ENCODE peak calls at places on chromosomes 7 and 10, in ten cellular contexts. C is right atrium auricular region; S is neural progenitor cell; I is PC-9; K is effector memory CD4-positive, alpha-beta T cell; P is AG04450; Z is Karpas-422; O is transverse colon; M is tibial artery; F is pancreas. V is an unnamed sample.

GRCh38 chr7:25846722-25847121 is 305.3 kb upstream of the NFE2L3 start:
- DNase-seq in S (no peak), Z (no peak), I (no peak), O (peak), P (peak), F (peak), K (no peak), C (peak), M (peak), V (no peak)

GRCh38 chr7:20246236-20246635 is 29.1 kb upstream of the MACC1 start:
- DNase-seq in I (no peak), P (no peak), C (no peak), F (no peak), Z (no peak), S (no peak), K (no peak), O (no peak), M (no peak), V (no peak)

GRCh38 chr7:72444023-72444776 is 32.1 kb upstream of the CALN1 start:
- DNase-seq in Z (peak), P (no peak), M (no peak), S (no peak), K (no peak), O (no peak), I (no peak), F (no peak), C (no peak), V (no peak)

GRCh38 chr10:69216577-69217118 is 3.5 kb upstream of the HKDC1 start:
- DNase-seq in F (no peak), P (no peak), M (no peak), S (no peak), I (no peak), O (no peak), C (no peak), K (no peak), Z (no peak), V (no peak)

GRCh38 chr10:120456143-120456625 is 843 bp upstream of the PLPP4 start:
- DNase-seq in P (no peak), C (no peak), I (no peak), M (no peak), K (no peak), O (no peak), Z (no peak), S (peak), F (peak), V (no peak)

GRCh38 chr10:43218206-43218950 is 48.5 kb downstream of the RASGEF1A start:
- DNase-seq in Z (no peak), M (no peak), P (no peak), O (no peak), C (no peak), S (no peak), I (peak), K (no peak), F (peak), V (no peak)

GRCh38 chr10:17240617-17241016 is 12.6 kb downstream of the VIM start:
- DNase-seq in I (no peak), S (no peak), F (no peak), Z (no peak), P (no peak), M (no peak), C (no peak), K (no peak), O (no peak), V (no peak)

GRCh38 chr10:24202181-24202570 is 6.8 kb upstream of the KIAA1217 start:
- DNase-seq in Z (no peak), M (no peak), C (no peak), F (peak), S (peak), O (peak), I (no peak), K (no peak), P (no peak), V (no peak)

GRCh38 chr7:17405786-17406185 is 107.3 kb downstream of the AHR start:
- DNase-seq in C (no peak), I (peak), K (no peak), Z (no peak), P (peak), O (no peak), M (no peak), F (no peak), S (no peak), V (peak)

GRCh38 chr10:132577350-132578005 is 39.9 kb downstream of the INPP5A start:
- DNase-seq in S (peak), O (no peak), F (peak), P (no peak), K (no peak), M (no peak), C (peak), Z (no peak), I (no peak), V (no peak)

GRCh38 chr7:118053353-118053752 is 130.6 kb upstream of the LSM8 start:
- DNase-seq in I (no peak), Z (no peak), P (no peak), C (no peak), K (no peak), F (no peak), O (no peak), M (no peak), S (no peak), V (no peak)

GRCh38 chr7:79930604-79931003 is 204.0 kb upstream of the GNAI1 start:
- DNase-seq in K (no peak), Z (no peak), I (no peak), C (no peak), F (no peak), P (no peak), O (no peak), M (no peak), S (no peak), V (no peak)

GRCh38 chr10:77501152-77501845 is 136.3 kb downstream of the KCNMA1 start:
- DNase-seq in Z (no peak), O (no peak), F (no peak), K (no peak), P (peak), S (no peak), C (no peak), I (no peak), M (peak), V (peak)

GRCh38 chr10:93473804-93474472 is 8.2 kb downstream of the MYOF start:
- DNase-seq in P (no peak), S (no peak), I (no peak), O (no peak), C (no peak), F (no peak), K (no peak), Z (no peak), M (no peak), V (no peak)

GRCh38 chr10:93473161-93473560 is 9.0 kb downstream of the MYOF start:
- DNase-seq in I (no peak), O (no peak), S (no peak), M (no peak), P (no peak), F (no peak), K (no peak), Z (no peak), C (no peak), V (no peak)

GRCh38 chr10:93468532-93469213 is 13.5 kb downstream of the MYOF start:
- DNase-seq in K (no peak), Z (no peak), O (no peak), M (no peak), F (no peak), C (no peak), S (no peak), P (peak), I (peak), V (peak)

GRCh38 chr10:93469454-93469853 is 12.7 kb downstream of the MYOF start:
- DNase-seq in M (no peak), Z (no peak), S (no peak), I (no peak), F (no peak), O (no peak), P (no peak), K (no peak), C (no peak), V (no peak)

DNA sequence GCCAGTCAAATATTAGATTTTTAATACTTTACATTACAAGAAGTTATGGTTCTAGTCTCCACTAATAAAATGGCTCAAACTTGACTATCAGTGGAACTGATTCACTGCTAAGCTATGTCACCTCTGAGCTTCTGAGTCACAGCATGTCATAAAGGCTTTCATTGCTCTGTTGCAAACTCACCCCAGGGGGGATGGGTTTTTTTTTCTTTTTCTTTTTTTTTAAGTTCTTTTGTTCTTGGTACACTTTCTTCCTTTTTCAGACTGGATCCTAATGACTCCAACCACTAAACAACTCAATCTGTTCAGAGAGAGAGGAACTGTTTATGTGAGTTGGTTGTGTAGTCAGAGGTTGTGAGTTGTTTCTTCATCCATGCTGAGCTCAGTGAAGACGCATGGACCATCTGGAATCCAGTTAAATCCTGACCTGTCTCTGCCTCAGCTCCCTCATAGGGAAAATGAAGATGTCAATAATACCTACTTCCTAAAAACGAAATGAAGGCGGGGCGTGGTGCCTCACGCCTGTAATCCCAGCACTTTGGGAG is 11.0 kb downstream of the MYOF start:
- DNase-seq in F (no peak), P (peak), S (no peak), C (no peak), M (no peak), I (no peak), K (no peak), O (no peak), Z (no peak), V (peak)
- H3K27ac ChIP-seq in F (no peak), P (peak), S (no peak), C (peak), M (peak), I (peak), K (no peak), O (peak), Z (no peak), V (peak)

DNA sequence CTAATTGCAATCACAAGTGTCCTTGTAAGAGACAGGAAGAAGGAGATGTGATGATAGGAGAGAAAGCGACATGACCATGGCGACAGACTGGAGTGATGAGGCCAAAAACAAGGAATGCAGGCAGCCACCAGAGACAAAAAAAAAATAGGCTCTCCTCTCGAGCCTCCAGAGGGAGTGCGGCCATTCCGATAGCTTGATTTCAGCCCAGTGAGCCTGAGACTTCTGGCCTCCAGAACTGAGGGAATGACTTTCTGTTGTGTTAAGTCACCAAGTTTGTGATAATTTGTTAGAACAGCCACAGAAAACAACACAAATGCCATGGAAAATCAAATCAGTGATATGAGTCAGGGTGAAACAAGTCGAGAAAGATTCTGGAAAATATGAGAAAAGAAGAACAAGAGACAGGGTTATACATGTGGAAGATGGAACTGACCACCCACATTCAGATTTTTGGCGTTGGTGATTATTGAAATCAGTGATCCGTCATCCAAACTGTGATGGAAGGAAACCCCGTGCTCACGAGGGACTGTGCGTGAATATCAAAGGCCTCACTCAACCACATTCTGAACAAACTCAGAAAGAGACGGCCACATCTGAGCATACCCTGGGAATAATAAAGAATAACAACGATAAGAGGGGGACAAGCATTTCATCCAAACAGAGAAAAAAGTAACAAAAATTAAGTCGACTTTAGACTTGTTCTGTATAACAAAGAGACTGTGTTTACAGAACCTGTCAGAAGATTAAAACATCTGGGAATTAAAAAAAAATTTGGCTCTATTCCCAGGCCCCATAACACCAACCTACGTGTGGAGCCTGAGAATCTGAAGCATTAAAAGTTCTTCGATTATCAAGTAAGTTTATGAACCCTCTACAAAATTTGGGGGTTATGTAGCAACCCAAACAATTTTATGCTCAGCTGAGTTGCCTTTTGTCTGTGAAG is 72.1 kb downstream of the EEPD1 start:
- DNase-seq in I (no peak), P (no peak), M (no peak), F (no peak), S (no peak), C (no peak), O (no peak), Z (no peak), K (no peak), V (no peak)
- H3K27ac ChIP-seq in I (no peak), P (peak), M (no peak), F (no peak), S (no peak), C (no peak), O (peak), Z (no peak), K (no peak), V (no peak)

DNA sequence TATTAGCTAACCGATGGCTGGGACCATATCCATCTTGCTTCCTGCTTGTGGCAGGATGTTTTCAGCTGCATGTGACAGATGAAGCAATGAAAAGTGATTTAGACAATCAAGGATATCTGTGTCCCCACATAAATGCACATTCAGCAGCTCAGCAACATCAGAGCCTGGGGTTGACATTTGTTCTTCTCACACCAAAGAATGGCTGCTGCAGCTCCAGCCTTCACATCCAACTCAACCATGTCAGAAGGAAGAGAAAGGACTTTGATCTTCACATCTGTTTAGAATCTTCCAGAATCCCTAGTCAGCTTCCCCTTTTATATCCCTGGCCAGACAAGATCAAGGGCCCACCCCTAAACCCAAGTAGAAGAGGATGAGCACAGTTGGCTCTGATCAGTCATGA is 11.9 kb upstream of the FRMPD2 start:
- DNase-seq in K (no peak), S (no peak), O (no peak), Z (no peak), P (no peak), I (no peak), F (no peak), M (no peak), C (no peak), V (no peak)
- H3K27ac ChIP-seq in K (no peak), S (no peak), O (no peak), Z (no peak), P (no peak), I (no peak), F (no peak), M (no peak), C (no peak), V (no peak)

DNA sequence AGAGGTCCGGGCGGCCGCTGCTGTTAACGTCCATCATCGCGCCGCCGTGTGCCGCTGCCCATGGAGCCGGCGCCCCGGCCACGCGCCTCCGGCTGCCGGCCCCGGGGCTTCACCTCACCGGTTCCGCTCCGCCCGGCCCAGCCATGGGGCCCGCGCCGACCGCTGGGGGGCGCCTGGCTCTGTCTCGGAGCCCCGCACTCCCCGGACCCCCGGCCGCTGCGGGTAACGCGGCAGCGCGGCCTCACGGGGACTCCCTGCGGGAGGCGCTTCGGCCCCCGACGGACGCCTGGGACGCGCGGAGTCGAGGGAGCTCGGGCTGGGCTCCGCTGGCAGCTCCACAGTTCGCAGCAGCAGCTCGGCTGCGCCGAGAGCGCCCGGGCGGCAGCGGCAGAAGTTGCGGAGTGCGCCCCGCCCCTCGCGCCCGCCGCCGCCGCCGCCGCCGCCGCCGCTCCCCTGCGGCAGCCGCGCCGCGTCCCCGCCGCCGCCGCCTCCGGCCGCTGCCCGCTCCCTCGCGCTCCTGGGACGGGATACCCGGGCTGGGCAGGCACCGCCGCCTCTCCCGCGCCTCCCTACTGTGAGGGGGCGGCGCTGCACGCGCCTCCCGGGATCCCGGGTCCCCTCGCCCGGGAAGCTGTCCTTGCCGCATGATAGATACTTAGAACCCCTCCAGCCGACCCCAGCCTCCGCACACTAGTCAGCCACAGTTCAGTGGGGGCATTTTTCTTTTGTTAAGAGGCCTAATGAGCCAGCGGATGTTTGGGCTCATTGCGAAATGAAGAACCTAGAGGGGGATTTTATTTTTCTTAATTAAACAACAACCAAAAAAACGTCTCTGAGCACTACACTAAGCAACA is at the start of gene HTR7:
- DNase-seq in F (peak), I (peak), O (peak), K (peak), Z (no peak), M (peak), S (peak), C (no peak), P (no peak), V (peak)
- H3K27ac ChIP-seq in F (no peak), I (peak), O (peak), K (no peak), Z (no peak), M (peak), S (no peak), C (peak), P (peak), V (peak)

DNA sequence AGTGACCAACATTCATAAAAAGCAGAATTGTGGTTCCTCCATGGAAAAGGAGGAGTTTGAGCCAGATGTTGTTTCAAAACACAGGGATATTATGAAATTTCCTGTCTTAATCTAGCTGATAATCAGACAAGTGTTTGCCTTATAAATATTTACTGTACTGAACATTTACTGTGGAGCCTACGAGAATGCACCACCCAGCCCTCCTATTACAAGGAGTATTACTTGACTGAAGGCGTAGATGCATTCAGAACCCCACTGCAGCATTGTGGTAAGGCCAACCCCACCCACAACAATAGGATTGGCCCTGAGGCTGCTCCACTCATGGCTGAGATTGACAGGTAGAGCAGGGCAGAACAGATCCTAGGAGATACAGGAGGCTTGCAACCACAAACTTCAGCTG is 118.9 kb downstream of the AKR1D1 start:
- DNase-seq in O (no peak), K (no peak), C (no peak), F (no peak), P (no peak), Z (no peak), S (no peak), I (peak), M (no peak), V (no peak)
- H3K27ac ChIP-seq in O (no peak), K (no peak), C (no peak), F (no peak), P (no peak), Z (no peak), S (no peak), I (no peak), M (no peak), V (no peak)

GRCh38 chr10:70810967-70811366 is 4.8 kb upstream of the SGPL1 start:
- DNase-seq in O (no peak), P (no peak), F (no peak), M (no peak), C (no peak), Z (no peak), S (no peak), K (no peak), I (no peak), V (no peak)
- H3K27ac ChIP-seq in O (no peak), P (no peak), F (no peak), M (no peak), C (no peak), Z (no peak), S (no peak), K (no peak), I (no peak), V (no peak)

V was measured in RWPE1.